ENCODE peak calls at places on chromosomes 5 and 9, in four cellular contexts. D, F, X and C are unnamed samples.

GRCh38 chr5:141507387-141508091 is 18.7 kb downstream of the PCDHGC5 start:
- DNase-seq in D (no peak), X (no peak), F (no peak), C (peak; percentile 94)

GRCh38 chr5:43078956-43079355 is 38.8 kb upstream of the ANXA2R start:
- DNase-seq in F (peak; percentile 79), D (no peak), X (no peak), C (peak; percentile 80)

GRCh38 chr5:100647461-100648230 is 112.5 kb downstream of the FAM174A start:
- DNase-seq in X (no peak), D (no peak), F (no peak), C (no peak)

GRCh38 chr5:135398160-135398854 is 724 bp downstream of the MACROH2A1 start:
- DNase-seq in F (peak; percentile 90), D (peak; percentile 58), X (peak; percentile 78), C (no peak)

GRCh38 chr9:72915659-72916058 is 37.2 kb downstream of the ALDH1A1 start:
- DNase-seq in F (no peak), X (no peak), D (no peak), C (no peak)

GRCh38 chr9:92141144-92142129 is 26.2 kb upstream of the SPTLC1 start:
- DNase-seq in F (no peak), D (peak; percentile 64), X (peak; percentile 80), C (no peak)

GRCh38 chr9:129191234-129191633 is 13.2 kb upstream of the IER5L start:
- DNase-seq in F (no peak), X (no peak), D (no peak), C (no peak)

GRCh38 chr5:110218994-110219393 is 507.5 kb downstream of the TMEM232 start:
- DNase-seq in X (peak; percentile 34), F (no peak), D (no peak), C (no peak)

GRCh38 chr9:85136978-85137377 is 467.4 kb downstream of the NTRK2 start:
- DNase-seq in D (no peak), X (no peak), F (no peak), C (no peak)

GRCh38 chr5:169112016-169112415 is 188.9 kb downstream of the SLIT3 start:
- DNase-seq in D (no peak), X (no peak), F (no peak), C (no peak)

GRCh38 chr9:91117959-91118651 is 243.6 kb downstream of the AUH start:
- DNase-seq in D (peak; percentile 73), F (peak; percentile 86), X (peak; percentile 74), C (peak; percentile 82)

GRCh38 chr9:135608294-135608998 is 30.9 kb downstream of the GLT6D1 start:
- DNase-seq in F (no peak), D (no peak), X (no peak), C (no peak)

GRCh38 chr5:158848634-158849033 is 251.1 kb downstream of the EBF1 start:
- DNase-seq in F (no peak), D (no peak), X (no peak), C (no peak)

GRCh38 chr9:95425910-95426551 is 90.7 kb downstream of the PTCH1 start:
- DNase-seq in D (no peak), F (no peak), X (peak; percentile 64), C (peak; percentile 74)

GRCh38 chr9:84697042-84697441 is 27.5 kb downstream of the NTRK2 start:
- DNase-seq in D (no peak), F (no peak), X (no peak), C (no peak)

GRCh38 chr5:61652916-61653315 is 320.9 kb downstream of the ZSWIM6 start:
- DNase-seq in X (no peak), D (no peak), F (no peak), C (no peak)

GRCh38 chr5:164191240-164191639 is 685.8 kb downstream of the MAT2B start:
- DNase-seq in X (no peak), F (no peak), D (no peak), C (peak; percentile 82)

GRCh38 chr5:172785429-172786088 is 14.6 kb upstream of the DUSP1 start:
- DNase-seq in F (no peak), X (no peak), D (peak; percentile 12), C (no peak)

GRCh38 chr9:129263836-129264235 is 85.8 kb upstream of the IER5L start:
- DNase-seq in F (no peak), X (no peak), D (no peak), C (no peak)

GRCh38 chr9:128916204-128916603 is 4.6 kb upstream of the PHYHD1 start:
- DNase-seq in F (no peak), X (no peak), D (no peak), C (no peak)

GRCh38 chr9:111959468-111959941 is 62.9 kb downstream of the UGCG start:
- DNase-seq in D (no peak), X (no peak), F (peak; percentile 35), C (peak; percentile 89)
- H3K4me2 ChIP-seq in D (no peak overlapping the region), X (no peak overlapping the region), F (no peak overlapping the region), C (no peak overlapping the region)

GRCh38 chr9:117763314-117763713 is 59.1 kb downstream of the TLR4 start:
- DNase-seq in F (peak; percentile 79), X (no peak), D (no peak), C (no peak)
- H3K56ac ChIP-seq in F (no peak overlapping the region), X (no peak overlapping the region), D (no peak overlapping the region), C (no peak overlapping the region)

DNA sequence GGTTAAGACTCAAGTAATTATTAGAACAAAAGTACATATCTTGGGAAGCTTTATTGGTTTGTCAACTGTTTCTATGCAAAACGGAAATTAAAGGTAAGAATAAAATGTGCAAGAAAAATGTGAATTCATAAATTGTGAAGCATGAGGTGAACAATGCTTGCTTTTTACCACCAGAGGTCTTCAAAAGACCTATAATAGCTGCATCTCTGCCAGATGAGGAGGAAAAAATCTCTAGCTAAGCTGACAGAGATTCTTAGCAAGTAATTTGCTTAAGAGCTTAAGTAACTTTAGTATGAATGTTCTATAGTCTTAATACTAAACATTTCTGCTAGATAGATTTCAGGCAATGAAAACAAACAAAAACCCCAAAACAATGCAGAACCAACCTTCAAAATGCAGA is 54.1 kb downstream of the MRPS30 start:
- DNase-seq in F (peak; percentile 5), X (no peak), D (no peak), C (peak; percentile 1)
- H3K4me2 ChIP-seq in F (no peak overlapping the region), X (no peak overlapping the region), D (no peak overlapping the region), C (no peak overlapping the region)

GRCh38 chr5:143987751-143988560 is 176.0 kb downstream of the HMHB1 start:
- DNase-seq in F (no peak), X (no peak), D (no peak), C (peak; percentile 24)
- H3K56ac ChIP-seq in F (no peak overlapping the region), X (no peak overlapping the region), D (no peak overlapping the region), C (peak overlapping the region; percentile 32)

GRCh38 chr9:1535051-1535450 is 480.1 kb upstream of the SMARCA2 start:
- DNase-seq in X (no peak), D (no peak), F (no peak), C (no peak)
- H3K4me2 ChIP-seq in X (no peak overlapping the region), D (no peak overlapping the region), F (no peak overlapping the region), C (no peak overlapping the region)

GRCh38 chr5:74975582-74975981 is 76.8 kb downstream of the GCNT4 start:
- DNase-seq in F (no peak), D (no peak), X (no peak), C (no peak)
- H3K56ac ChIP-seq in F (no peak overlapping the region), D (no peak overlapping the region), X (no peak overlapping the region), C (no peak overlapping the region)

DNA sequence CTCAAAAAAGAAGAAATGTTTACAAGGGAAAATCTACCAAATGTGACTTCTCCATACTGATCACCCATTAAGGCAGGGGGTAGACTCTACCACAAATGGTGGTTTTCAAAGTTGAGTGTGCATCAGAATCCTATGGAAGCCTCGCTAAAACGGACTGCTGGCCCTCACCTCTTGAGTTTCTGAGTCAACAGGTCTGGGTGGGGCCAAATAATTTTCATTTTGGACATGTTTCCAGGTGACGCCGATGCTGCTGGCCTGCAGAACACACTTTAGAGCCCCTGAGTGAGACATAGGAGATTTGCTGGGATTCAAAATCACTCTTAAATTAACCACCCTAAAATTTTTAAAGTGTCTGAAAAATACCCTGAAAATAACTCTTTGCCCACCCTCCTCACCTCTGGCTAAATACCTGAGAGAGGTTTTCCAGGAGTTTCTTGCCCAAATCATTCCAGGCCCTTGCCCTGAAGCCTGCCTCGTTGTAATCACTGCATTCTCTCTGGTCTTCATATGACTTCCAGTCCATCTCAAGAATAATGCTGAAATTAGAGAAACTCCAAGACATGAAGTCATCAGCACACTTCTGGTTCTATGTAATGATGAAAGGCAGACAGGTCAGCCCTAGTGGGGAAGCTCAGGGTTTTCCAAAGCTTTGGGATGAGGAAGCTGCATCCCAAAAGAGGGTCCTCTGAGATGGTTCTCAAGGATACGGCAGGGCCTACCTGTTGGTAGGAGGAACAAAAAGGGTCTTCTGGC is 18.2 kb downstream of the C9orf152 start:
- DNase-seq in D (no peak), X (no peak), F (no peak), C (no peak)
- H3K4me2 ChIP-seq in D (no peak overlapping the region), X (no peak overlapping the region), F (no peak overlapping the region), C (no peak overlapping the region)